ENCODE peak calls at places on chromosomes 6 and 20, in six cellular contexts. One of them, this sample, is unnamed.
A peak's percentile ranks its signal among the peaks of the same experiment; 100 is the strongest.

GRCh38 chr6:134414793-134415192 is 96.9 kb upstream of the SGK1 start:
- DNase-seq in HepG2: no peak
- DNase-seq in K562: no peak
- DNase-seq in GM23338: no peak
- DNase-seq in H1: no peak
- DNase-seq in GM12878: no peak
- DNase-seq in this sample: no peak

GRCh38 chr6:110530671-110531070 is 54.3 kb upstream of the SLC22A16 start:
- DNase-seq in HepG2: no peak
- DNase-seq in K562: no peak
- DNase-seq in GM23338: no peak
- DNase-seq in H1: peak; percentile 10
- DNase-seq in GM12878: no peak
- DNase-seq in this sample: no peak

GRCh38 chr6:129744201-129744879 is 34.4 kb upstream of the ARHGAP18 start:
- DNase-seq in HepG2: peak; percentile 76
- DNase-seq in K562: no peak
- DNase-seq in GM23338: peak; percentile 45
- DNase-seq in H1: no peak
- DNase-seq in GM12878: no peak
- DNase-seq in this sample: no peak

GRCh38 chr20:24952376-24953203 is 3.5 kb downstream of the CST7 start:
- DNase-seq in HepG2: no peak
- DNase-seq in K562: no peak
- DNase-seq in GM23338: no peak
- DNase-seq in H1: peak; percentile 41
- DNase-seq in GM12878: no peak
- DNase-seq in this sample: no peak

GRCh38 chr6:44115866-44116265 is 11.4 kb downstream of the MRPL14 start:
- DNase-seq in HepG2: no peak
- DNase-seq in K562: no peak
- DNase-seq in GM23338: no peak
- DNase-seq in H1: no peak
- DNase-seq in GM12878: no peak
- DNase-seq in this sample: no peak

GRCh38 chr20:44247131-44247571 is at the start of gene GDAP1L1:
- DNase-seq in HepG2: no peak
- DNase-seq in K562: no peak
- DNase-seq in GM23338: peak; percentile 89
- DNase-seq in H1: peak; percentile 80
- DNase-seq in GM12878: no peak
- DNase-seq in this sample: peak; percentile 73

GRCh38 chr20:42041000-42041565 is 422.9 kb upstream of the CHD6 start:
- DNase-seq in HepG2: no peak
- DNase-seq in K562: peak; percentile 16
- DNase-seq in GM23338: no peak
- DNase-seq in H1: no peak
- DNase-seq in GM12878: no peak
- DNase-seq in this sample: no peak

GRCh38 chr6:26240981-26241770 is 123.8 kb upstream of the BTN3A2 start:
- DNase-seq in HepG2: no peak
- DNase-seq in K562: no peak
- DNase-seq in GM23338: peak; percentile 65
- DNase-seq in H1: no peak
- DNase-seq in GM12878: no peak
- DNase-seq in this sample: no peak

GRCh38 chr20:18138266-18138582 is 561 bp downstream of the KAT14 start:
- DNase-seq in HepG2: no peak
- DNase-seq in K562: no peak
- DNase-seq in GM23338: peak; percentile 57
- DNase-seq in H1: no peak
- DNase-seq in GM12878: no peak
- DNase-seq in this sample: peak; percentile 34

GRCh38 chr6:31336872-31337496 is 20.0 kb downstream of the HLA-B start:
- DNase-seq in HepG2: no peak
- DNase-seq in K562: no peak
- DNase-seq in GM23338: peak; percentile 71
- DNase-seq in H1: no peak
- DNase-seq in GM12878: no peak
- DNase-seq in this sample: no peak

DNA sequence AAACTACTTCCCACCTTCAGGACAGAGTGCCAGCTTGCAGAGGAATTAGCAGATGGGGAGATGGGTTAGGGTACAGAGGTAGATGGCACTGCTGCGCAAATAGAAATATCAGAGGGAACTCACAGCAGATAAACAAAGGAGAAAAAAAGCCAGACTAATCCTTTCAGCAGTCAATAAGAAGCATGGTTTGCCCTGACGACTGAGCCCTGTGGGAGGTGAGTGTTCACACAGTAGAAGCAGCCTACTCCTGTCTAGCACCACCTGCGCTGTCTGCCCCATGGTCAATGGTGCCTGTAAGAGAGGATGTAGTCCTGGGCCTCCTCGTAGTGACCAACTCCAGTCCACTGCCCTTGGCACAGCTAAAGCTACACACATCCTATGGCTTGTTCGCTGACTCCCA is 174.1 kb downstream of the IBTK start:
- DNase-seq in HepG2: no peak
- DNase-seq in K562: no peak
- DNase-seq in GM23338: no peak
- DNase-seq in H1: no peak
- DNase-seq in GM12878: no peak
- DNase-seq in this sample: no peak
- TF ChIP-seq CREB1 in HepG2: no peak
- TF ChIP-seq CREB1 in K562: no peak
- TF ChIP-seq CREB1 in GM23338: no peak
- TF ChIP-seq CREB1 in H1: no peak
- TF ChIP-seq CREB1 in GM12878: no peak
- TF ChIP-seq CREB1 in this sample: no peak

GRCh38 chr20:33897313-33897912 is 86.3 kb downstream of the CHMP4B start:
- DNase-seq in HepG2: no peak
- DNase-seq in K562: no peak
- DNase-seq in GM23338: no peak
- DNase-seq in H1: no peak
- DNase-seq in GM12878: no peak
- DNase-seq in this sample: peak; percentile 36
- TF ChIP-seq CTCF in HepG2: peak; percentile 68
- TF ChIP-seq CTCF in K562: peak; percentile 39
- TF ChIP-seq CTCF in GM23338: peak; percentile 56
- TF ChIP-seq CTCF in H1: peak; percentile 43
- TF ChIP-seq CTCF in GM12878: no peak
- TF ChIP-seq CTCF in this sample: peak; percentile 30

GRCh38 chr6:131290955-131291354 is 155.7 kb downstream of the AKAP7 start:
- DNase-seq in HepG2: no peak
- DNase-seq in K562: no peak
- DNase-seq in GM23338: no peak
- DNase-seq in H1: no peak
- DNase-seq in GM12878: no peak
- DNase-seq in this sample: no peak
- TF ChIP-seq CREB1 in HepG2: no peak
- TF ChIP-seq CREB1 in K562: no peak
- TF ChIP-seq CREB1 in GM23338: no peak
- TF ChIP-seq CREB1 in H1: no peak
- TF ChIP-seq CREB1 in GM12878: no peak
- TF ChIP-seq CREB1 in this sample: no peak

DNA sequence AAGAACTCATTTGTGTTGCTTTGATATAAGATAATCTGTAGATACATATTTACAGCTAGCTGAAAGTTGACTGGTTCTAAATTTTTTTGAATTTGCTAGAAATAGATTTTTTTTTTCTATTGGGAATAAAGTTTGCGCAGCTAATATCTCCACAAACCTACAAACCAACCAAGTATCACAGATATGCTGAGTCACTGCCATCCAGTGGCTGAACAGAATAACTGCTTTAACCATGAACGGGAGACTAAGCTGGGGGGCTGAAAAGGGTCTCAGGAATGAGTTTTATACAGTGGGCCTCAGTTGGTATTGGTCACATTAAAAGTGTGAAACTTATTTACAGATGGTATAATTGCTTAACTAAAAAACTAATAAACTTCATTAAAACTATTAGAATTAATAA is 326.7 kb upstream of the CNR1 start:
- DNase-seq in HepG2: peak; percentile 18
- DNase-seq in K562: peak; percentile 36
- DNase-seq in GM23338: peak; percentile 53
- DNase-seq in H1: no peak
- DNase-seq in GM12878: no peak
- DNase-seq in this sample: no peak
- TF ChIP-seq CTCF in HepG2: peak; percentile 56
- TF ChIP-seq CTCF in K562: peak; percentile 40
- TF ChIP-seq CTCF in GM23338: peak; percentile 65
- TF ChIP-seq CTCF in H1: no peak
- TF ChIP-seq CTCF in GM12878: peak; percentile 10
- TF ChIP-seq CTCF in this sample: no peak

GRCh38 chr6:146914563-146915483 is 289.4 kb upstream of the STXBP5 start:
- DNase-seq in HepG2: no peak
- DNase-seq in K562: peak; percentile 70
- DNase-seq in GM23338: no peak
- DNase-seq in H1: no peak
- DNase-seq in GM12878: no peak
- DNase-seq in this sample: no peak
- TF ChIP-seq CREB1 in HepG2: no peak
- TF ChIP-seq CREB1 in K562: no peak
- TF ChIP-seq CREB1 in GM23338: no peak
- TF ChIP-seq CREB1 in H1: no peak
- TF ChIP-seq CREB1 in GM12878: no peak
- TF ChIP-seq CREB1 in this sample: no peak

GRCh38 chr6:36897629-36898028 is 11.9 kb downstream of the C6orf89 start:
- DNase-seq in HepG2: peak; percentile 23
- DNase-seq in K562: no peak
- DNase-seq in GM23338: peak; percentile 67
- DNase-seq in H1: no peak
- DNase-seq in GM12878: no peak
- DNase-seq in this sample: peak; percentile 22
- TF ChIP-seq CTCF in HepG2: peak; percentile 42
- TF ChIP-seq CTCF in K562: peak; percentile 48
- TF ChIP-seq CTCF in GM23338: peak; percentile 55
- TF ChIP-seq CTCF in H1: peak; percentile 51
- TF ChIP-seq CTCF in GM12878: no peak
- TF ChIP-seq CTCF in this sample: no peak

DNA sequence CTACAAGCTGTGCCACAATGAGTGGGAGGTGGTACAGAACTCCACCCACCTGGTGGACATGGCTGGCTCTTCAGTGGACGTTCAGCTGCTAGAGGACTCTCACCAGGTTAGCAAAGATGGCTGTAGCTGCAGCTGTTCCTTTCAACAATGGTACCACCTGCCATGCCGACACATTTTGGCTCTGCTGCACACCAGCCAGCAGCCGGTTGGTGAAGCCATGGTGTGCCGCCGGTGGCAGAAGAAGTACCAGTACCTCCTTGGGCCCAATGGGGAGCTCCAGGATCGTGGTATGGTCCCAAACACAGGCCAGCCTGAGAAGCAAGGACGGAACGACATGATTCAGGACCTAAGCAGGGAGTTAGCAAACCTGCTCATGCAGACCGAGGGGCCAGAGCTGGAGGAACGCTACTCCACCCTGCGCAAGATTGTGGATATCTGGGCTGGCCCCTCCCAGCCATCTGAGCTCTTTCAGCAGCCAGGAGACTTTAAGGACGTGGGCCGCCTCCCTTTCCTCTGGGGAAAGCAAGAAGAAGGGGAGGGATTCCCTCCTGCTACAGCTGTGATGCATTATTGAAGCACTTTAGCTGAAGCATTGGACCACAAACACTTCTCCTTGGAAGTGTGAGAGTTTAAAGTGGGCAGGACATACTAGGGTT is 2.8 kb upstream of the ZSWIM1 start:
- DNase-seq in HepG2: no peak
- DNase-seq in K562: peak; percentile 68
- DNase-seq in GM23338: no peak
- DNase-seq in H1: no peak
- DNase-seq in GM12878: no peak
- DNase-seq in this sample: no peak
- TF ChIP-seq CREB1 in HepG2: no peak
- TF ChIP-seq CREB1 in K562: no peak
- TF ChIP-seq CREB1 in GM23338: no peak
- TF ChIP-seq CREB1 in H1: no peak
- TF ChIP-seq CREB1 in GM12878: no peak
- TF ChIP-seq CREB1 in this sample: no peak

GRCh38 chr20:235891-236290 is 8.8 kb downstream of the DEFB129 start:
- DNase-seq in HepG2: no peak
- DNase-seq in K562: no peak
- DNase-seq in GM23338: no peak
- DNase-seq in H1: no peak
- DNase-seq in GM12878: no peak
- DNase-seq in this sample: no peak
- TF ChIP-seq CTCF in HepG2: peak; percentile 52
- TF ChIP-seq CTCF in K562: no peak
- TF ChIP-seq CTCF in GM23338: no peak
- TF ChIP-seq CTCF in H1: no peak
- TF ChIP-seq CTCF in GM12878: no peak
- TF ChIP-seq CTCF in this sample: no peak

DNA sequence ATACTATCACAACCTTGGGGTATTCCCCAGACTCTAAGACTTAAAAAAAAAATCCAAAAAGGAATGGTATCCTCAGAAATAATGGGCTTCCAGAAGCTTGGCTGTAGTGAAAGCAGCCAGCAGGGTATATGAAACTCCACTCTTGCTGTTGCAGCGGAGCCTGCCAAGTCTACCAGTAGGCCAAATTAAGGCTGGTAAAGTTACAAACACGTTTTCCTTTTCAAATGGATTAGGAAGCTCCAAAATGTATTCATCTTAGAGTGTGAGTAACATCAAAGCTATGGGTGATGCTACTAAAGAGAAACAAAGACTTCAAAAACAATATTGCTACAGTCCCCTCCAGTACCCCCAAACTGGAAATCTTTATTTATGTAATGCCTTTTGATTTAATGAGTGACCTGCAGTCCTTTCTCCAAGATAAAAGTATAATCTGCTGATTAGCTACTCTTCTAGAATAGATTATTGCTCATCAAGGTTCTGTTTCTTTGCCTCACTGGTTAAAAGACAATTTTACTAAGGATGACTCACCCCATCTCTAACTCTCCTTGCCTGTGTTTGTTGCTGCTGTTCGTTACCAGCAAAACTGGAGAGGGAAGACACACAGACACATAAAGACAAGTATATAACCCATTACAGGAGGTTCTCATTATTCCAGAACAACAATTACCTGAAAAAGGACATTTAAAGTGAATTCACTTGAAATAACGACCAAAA is 84.9 kb downstream of the BTBD9 start:
- DNase-seq in HepG2: no peak
- DNase-seq in K562: no peak
- DNase-seq in GM23338: peak; percentile 11
- DNase-seq in H1: no peak
- DNase-seq in GM12878: no peak
- DNase-seq in this sample: no peak
- TF ChIP-seq CREB1 in HepG2: no peak
- TF ChIP-seq CREB1 in K562: no peak
- TF ChIP-seq CREB1 in GM23338: no peak
- TF ChIP-seq CREB1 in H1: no peak
- TF ChIP-seq CREB1 in GM12878: no peak
- TF ChIP-seq CREB1 in this sample: no peak

This sample was measured in WTC11.